ENCODE peak calls at places on chromosomes 1 and 21, in five cellular contexts. U is iPS DF 6.9, J is HAP-1, O is tibial nerve, Q is ovary. T is an unnamed sample.

GRCh38 chr1:165635329-165635728 is 4.3 kb downstream of the MGST3 start:
- DNase-seq in J (no peak), U (no peak), O (no peak), Q (no peak), T (no peak)

GRCh38 chr1:117569956-117570355 is 35.9 kb upstream of the TENT5C start:
- DNase-seq in O (no peak), J (no peak), Q (no peak), U (no peak), T (no peak)

GRCh38 chr1:92862605-92863004 is 30.8 kb downstream of the RPL5 start:
- DNase-seq in J (no peak), U (no peak), Q (no peak), O (no peak), T (no peak)

GRCh38 chr1:53583021-53583902 is 124.1 kb downstream of the DMRTB1 start:
- DNase-seq in Q (no peak), O (no peak), J (no peak), U (no peak), T (no peak)

GRCh38 chr1:170836146-170836545 is 99.2 kb upstream of the MROH9 start:
- DNase-seq in O (no peak), U (no peak), J (no peak), Q (no peak), T (no peak)

GRCh38 chr1:209937996-209938959 is at the start of gene SYT14:
- DNase-seq in Q (no peak), J (no peak), O (no peak), U (no peak), T (no peak)

GRCh38 chr1:167109125-167109524 is 15.2 kb downstream of the STYXL2 start:
- DNase-seq in U (no peak), O (no peak), Q (no peak), J (peak; percentile 14), T (no peak)

GRCh38 chr1:17369466-17369865 is 2.5 kb upstream of the PADI6 start:
- DNase-seq in Q (no peak), J (no peak), U (no peak), O (no peak), T (no peak)

GRCh38 chr1:195849180-195849579 is 759.1 kb downstream of the KCNT2 start:
- DNase-seq in U (no peak), Q (no peak), O (no peak), J (no peak), T (no peak)

GRCh38 chr1:215055281-215055935 is 27.1 kb upstream of the KCNK2 start:
- DNase-seq in U (peak; percentile 4), J (no peak), O (no peak), Q (no peak), T (no peak)

GRCh38 chr1:15936025-15936424 is 39.9 kb downstream of the ZBTB17 start:
- DNase-seq in O (no peak), J (no peak), U (no peak), Q (no peak), T (no peak)

GRCh38 chr1:160007577-160008200 is 24.1 kb downstream of the PIGM start:
- DNase-seq in Q (no peak), U (no peak), O (no peak), J (no peak), T (no peak)

GRCh38 chr1:66300986-66301451 is 232.9 kb upstream of the SGIP1 start:
- DNase-seq in J (no peak), O (peak; percentile 12), Q (no peak), U (no peak), T (no peak)

GRCh38 chr1:119778886-119779560 is 10.3 kb upstream of the HMGCS2 start:
- DNase-seq in O (no peak), Q (no peak), U (no peak), J (no peak), T (no peak)

GRCh38 chr1:202143011-202143767 is 1.3 kb downstream of the ARL8A start:
- DNase-seq in Q (no peak), U (no peak), O (peak; percentile 43), J (no peak), T (no peak)

GRCh38 chr1:187842406-187843165 is 1013.8 kb downstream of the PLA2G4A start:
- DNase-seq in U (no peak), J (no peak), O (no peak), Q (no peak), T (no peak)

GRCh38 chr1:225486856-225487255 is 59.0 kb upstream of the LBR start:
- DNase-seq in O (no peak), U (no peak), J (no peak), Q (no peak), T (no peak)

GRCh38 chr21:39029086-39029772 is 154.0 kb downstream of the PSMG1 start:
- DNase-seq in U (no peak), O (no peak), Q (no peak), J (no peak), T (peak; percentile 37)

GRCh38 chr1:93776728-93777127 is 95.1 kb upstream of the BCAR3 start:
- DNase-seq in O (no peak), U (no peak), J (no peak), Q (no peak), T (no peak)

GRCh38 chr21:19853709-19854575 is 1144.3 kb upstream of the NCAM2 start:
- DNase-seq in O (no peak), Q (no peak), J (no peak), U (no peak), T (no peak)

GRCh38 chr21:27840273-27840672 is 873.4 kb upstream of the ADAMTS5 start:
- DNase-seq in J (no peak), U (no peak), O (no peak), Q (no peak), T (no peak)

GRCh38 chr21:27838585-27838984 is 871.7 kb upstream of the ADAMTS5 start:
- DNase-seq in J (no peak), O (no peak), Q (no peak), U (no peak), T (no peak)

GRCh38 chr21:27841084-27841483 is 874.2 kb upstream of the ADAMTS5 start:
- DNase-seq in J (no peak), O (no peak), Q (no peak), U (no peak), T (no peak)

GRCh38 chr21:27837933-27838332 is 871.0 kb upstream of the ADAMTS5 start:
- DNase-seq in Q (no peak), J (no peak), O (peak; percentile 22), U (no peak), T (no peak)

DNA sequence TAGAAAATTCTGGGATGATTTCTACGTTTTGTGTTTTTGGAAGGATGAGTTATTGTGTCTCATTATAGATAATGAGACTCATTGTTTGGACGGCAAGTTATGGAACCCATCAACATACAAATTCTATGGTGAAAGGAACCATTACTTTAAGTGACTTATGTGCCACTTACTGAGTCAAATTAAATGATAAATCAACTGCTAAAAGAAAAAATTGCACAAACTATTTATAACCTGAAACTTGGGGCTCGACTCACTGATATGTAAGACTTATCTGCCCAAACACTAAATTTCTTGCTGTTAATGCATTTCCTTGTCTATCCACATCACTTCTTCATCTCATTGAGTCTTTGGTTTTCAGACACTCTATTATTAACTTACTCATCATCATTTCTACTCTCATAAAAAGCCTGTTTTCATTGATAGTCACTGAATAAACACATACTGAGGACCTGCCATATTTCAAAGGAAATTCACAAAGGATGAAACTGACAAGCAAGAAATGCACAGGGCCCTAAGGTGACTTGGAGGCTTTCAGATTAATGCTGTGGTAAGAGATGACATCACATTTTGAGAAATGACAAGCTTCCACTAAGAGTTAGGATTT is 872.7 kb upstream of the ADAMTS5 start:
- DNase-seq in J (no peak), U (no peak), Q (no peak), O (no peak), T (no peak)
- H3K9me3 ChIP-seq in J (peaks cover 2% of the 10 kb centered on the region), U (no peaks in the 10 kb centered on the region), Q (no peaks in the 10 kb centered on the region), O (peaks cover 6% of the 10 kb centered on the region), T (no peaks in the 10 kb centered on the region)

DNA sequence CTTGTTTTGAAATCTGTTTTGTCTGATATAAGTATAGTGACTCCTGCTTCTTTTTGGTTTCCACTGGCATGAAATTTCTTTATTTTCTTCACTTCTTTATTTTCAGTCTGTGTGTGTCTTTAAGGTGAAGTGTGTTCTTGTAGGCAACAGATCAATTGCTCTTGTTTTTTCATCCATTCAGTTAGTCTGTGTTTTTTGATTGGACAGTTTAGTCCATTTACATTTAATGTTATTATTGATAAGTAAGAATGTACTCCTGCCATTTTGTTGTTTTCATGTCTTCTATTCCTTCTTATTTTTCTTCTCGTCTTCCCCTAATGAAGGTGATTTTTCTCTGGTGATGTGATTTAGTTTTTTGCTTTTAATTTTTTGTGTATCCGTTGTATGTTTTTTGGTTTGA is 487.7 kb upstream of the PBX1 start:
- DNase-seq in U (no peak), J (no peak), Q (no peak), O (no peak), T (no peak)
- H3K9me3 ChIP-seq in U (no peaks in the 10 kb centered on the region), J (no peaks in the 10 kb centered on the region), Q (no peaks in the 10 kb centered on the region), O (peaks cover 42% of the 10 kb centered on the region), T (peaks cover 12% of the 10 kb centered on the region)

GRCh38 chr21:33281101-33281652 is 15.0 kb downstream of the IL10RB start:
- DNase-seq in U (no peak), O (no peak), Q (no peak), J (no peak), T (no peak)

GRCh38 chr21:33279330-33279820 is 13.2 kb downstream of the IL10RB start:
- DNase-seq in Q (no peak), U (no peak), O (no peak), J (no peak), T (no peak)

GRCh38 chr21:33273044-33273443 is 6.9 kb downstream of the IL10RB start:
- DNase-seq in O (no peak), U (no peak), Q (no peak), J (no peak), T (no peak)

DNA sequence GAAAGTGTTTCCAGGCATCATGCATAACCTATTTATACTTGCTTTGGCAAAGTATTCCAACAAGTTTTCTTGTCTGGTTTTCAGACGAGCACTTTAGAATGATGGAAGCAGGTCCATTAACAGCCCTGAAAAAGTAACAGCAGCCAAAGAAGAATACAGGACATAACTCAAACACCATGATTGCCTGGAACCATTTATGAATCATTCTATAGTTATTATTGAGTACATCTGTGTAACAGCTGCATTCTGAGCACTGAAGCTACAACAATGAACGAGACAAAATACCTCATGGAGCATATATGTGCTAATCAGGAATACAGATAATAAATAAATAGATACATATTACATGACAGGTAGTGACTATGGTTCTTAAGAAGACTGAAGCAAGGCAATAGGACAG is 12.6 kb downstream of the IL10RB start:
- DNase-seq in U (no peak), J (no peak), Q (no peak), O (no peak), T (no peak)
- H3K9me3 ChIP-seq in U (no peaks in the 10 kb centered on the region), J (no peaks in the 10 kb centered on the region), Q (no peaks in the 10 kb centered on the region), O (peaks cover 8% of the 10 kb centered on the region), T (peaks cover 3% of the 10 kb centered on the region)

GRCh38 chr21:44640761-44641160 is 3.6 kb downstream of the KRTAP10-10 start:
- DNase-seq in O (no peak), Q (no peak), U (no peak), J (no peak), T (no peak)

GRCh38 chr21:44648557-44649311 is 2.5 kb downstream of the KRTAP10-11 start:
- DNase-seq in U (no peak), Q (no peak), J (no peak), O (no peak), T (no peak)

GRCh38 chr21:44643911-44644310 is 2.3 kb upstream of the KRTAP10-11 start:
- DNase-seq in O (no peak), Q (no peak), J (no peak), U (no peak), T (no peak)

GRCh38 chr21:44647222-44647552 is 973 bp downstream of the KRTAP10-11 start:
- DNase-seq in U (no peak), J (no peak), O (no peak), Q (no peak), T (no peak)

DNA sequence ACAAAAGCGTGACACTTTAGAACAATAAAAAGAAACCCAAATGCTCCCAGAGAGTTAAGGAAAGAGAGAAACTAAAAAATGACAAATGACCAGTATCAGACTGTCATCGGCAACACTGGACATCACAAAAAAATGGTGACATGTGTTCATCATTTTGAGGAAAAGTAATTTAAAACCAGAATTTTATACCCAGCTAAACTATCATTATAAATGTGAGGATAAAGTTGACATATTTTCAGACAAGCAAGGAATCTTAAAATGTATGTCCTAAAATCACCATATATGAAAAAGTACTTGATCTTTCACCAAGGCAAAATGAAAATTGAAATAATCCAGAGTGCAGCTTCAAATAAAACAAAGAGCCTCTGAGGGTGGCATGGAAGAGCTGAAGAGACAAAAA is 1.3 kb upstream of the KRTAP10-11 start:
- DNase-seq in J (no peak), O (no peak), U (no peak), Q (no peak), T (no peak)
- H3K9me3 ChIP-seq in J (no peaks in the 10 kb centered on the region), O (peaks cover 51% of the 10 kb centered on the region), U (no peaks in the 10 kb centered on the region), Q (no peaks in the 10 kb centered on the region), T (peaks cover 13% of the 10 kb centered on the region)

T was measured in Caco-2.